ENCODE peak calls at places on chromosomes 7 and 10, in five cellular contexts. Q is A549, U is right lobe of liver, X is NB4, M is IMR-90. K is an unnamed sample.

GRCh38 chr7:157481389-157481788 is 144.6 kb downstream of the DNAJB6 start:
- DNase-seq in Q (no peak), U (no peak), X (no peak), M (no peak), K (no peak)

GRCh38 chr10:16559236-16559773 is 37.6 kb upstream of the C1QL3 start:
- DNase-seq in Q (no peak), U (no peak), X (no peak), M (no peak), K (no peak)

GRCh38 chr10:10589540-10589939 is 428.1 kb upstream of the CELF2 start:
- DNase-seq in Q (no peak), U (no peak), X (no peak), M (peak; percentile 92), K (no peak)

GRCh38 chr10:60733189-60733815 is 45.0 kb upstream of the CDK1 start:
- DNase-seq in Q (peak; percentile 65), U (peak; percentile 25), X (no peak), M (no peak), K (peak; percentile 44)

GRCh38 chr10:75358835-75359421 is 42.6 kb downstream of the ZNF503 start:
- DNase-seq in Q (peak; percentile 55), U (no peak), X (peak; percentile 97), M (peak; percentile 82), K (no peak)

GRCh38 chr10:103493911-103494877 is 689 bp downstream of the NEURL1 start:
- DNase-seq in Q (no peak), U (no peak), X (no peak), M (no peak), K (no peak)

GRCh38 chr7:135234727-135235126 is 1.1 kb downstream of the STRA8 start:
- DNase-seq in Q (no peak), U (no peak), X (no peak), M (no peak), K (no peak)

GRCh38 chr10:96097865-96098264 is 32.2 kb upstream of the ZNF518A start:
- DNase-seq in Q (no peak), U (no peak), X (no peak), M (no peak), K (no peak)

GRCh38 chr7:13920053-13920697 is 69.3 kb downstream of the ETV1 start:
- DNase-seq in Q (peak; percentile 7), U (no peak), X (no peak), M (peak; percentile 100), K (no peak)

GRCh38 chr7:104956753-104957450 is 57.1 kb upstream of the KMT2E start:
- DNase-seq in Q (no peak), U (no peak), X (peak; percentile 95), M (peak; percentile 98), K (no peak)

GRCh38 chr10:14602807-14603538 is 171.7 kb downstream of the FAM107B start:
- DNase-seq in Q (no peak), U (no peak), X (no peak), M (peak; percentile 12), K (no peak)

GRCh38 chr7:94436018-94436604 is 41.4 kb downstream of the COL1A2 start:
- DNase-seq in Q (peak; percentile 59), U (peak; percentile 41), X (peak; percentile 68), M (peak; percentile 78), K (peak; percentile 37)

GRCh38 chr10:13729959-13730358 is 143.2 kb downstream of the PRPF18 start:
- DNase-seq in Q (no peak), U (no peak), X (no peak), M (no peak), K (no peak)

GRCh38 chr7:158439035-158439434 is 148.6 kb downstream of the PTPRN2 start:
- DNase-seq in Q (no peak), U (no peak), X (no peak), M (no peak), K (no peak)

GRCh38 chr7:33744293-33744692 is 161.0 kb upstream of the BMPER start:
- DNase-seq in Q (no peak), U (no peak), X (peak; percentile 55), M (peak; percentile 14), K (no peak)

GRCh38 chr10:100998183-100998990 is 1.2 kb upstream of the LZTS2 start:
- DNase-seq in Q (peak; percentile 90), U (peak; percentile 87), X (peak; percentile 86), M (peak; percentile 81), K (peak; percentile 80)

GRCh38 chr7:19069842-19070241 is 47.6 kb downstream of the TWIST1 start:
- DNase-seq in Q (no peak), U (no peak), X (no peak), M (peak; percentile 24), K (no peak)

GRCh38 chr7:4631664-4632171 is 50.4 kb upstream of the FOXK1 start:
- DNase-seq in Q (peak; percentile 98), U (peak; percentile 56), X (peak; percentile 44), M (peak; percentile 91), K (peak; percentile 68)

GRCh38 chr7:362416-363096 is 72.6 kb downstream of the FOXL3 start:
- DNase-seq in Q (no peak), U (peak; percentile 44), X (peak; percentile 35), M (peak; percentile 4), K (no peak)

GRCh38 chr7:22194633-22195273 is 162.2 kb downstream of the RAPGEF5 start:
- DNase-seq in Q (no peak), U (no peak), X (no peak), M (no peak), K (no peak)

GRCh38 chr10:110226555-110226925 is 19.1 kb downstream of the MXI1 start:
- DNase-seq in Q (peak; percentile 55), U (peak; percentile 95), X (peak; percentile 97), M (peak; percentile 92), K (peak; percentile 85)

GRCh38 chr10:35569836-35570235 is 35.3 kb upstream of the GJD4 start:
- DNase-seq in Q (no peak), U (no peak), X (no peak), M (no peak), K (no peak)

GRCh38 chr10:31166606-31167005 is 134.9 kb upstream of the ZNF438 start:
- DNase-seq in Q (no peak), U (no peak), X (no peak), M (peak; percentile 28), K (no peak)

GRCh38 chr7:16423761-16424160 is 2.4 kb upstream of the CRPPA start:
- DNase-seq in Q (no peak), U (no peak), X (no peak), M (no peak), K (no peak)

GRCh38 chr10:92691591-92692084 is 1.9 kb downstream of the HHEX start:
- DNase-seq in Q (no peak), U (peak; percentile 73), X (peak; percentile 93), M (no peak), K (no peak)

GRCh38 chr10:119090026-119090808 is 9.6 kb upstream of the EIF3A start:
- DNase-seq in Q (no peak), U (no peak), X (peak; percentile 37), M (no peak), K (no peak)

GRCh38 chr10:95906675-95907453 is 911 bp upstream of the CC2D2B start:
- DNase-seq in Q (peak; percentile 40), U (peak; percentile 61), X (peak; percentile 84), M (peak; percentile 67), K (no peak)

DNA sequence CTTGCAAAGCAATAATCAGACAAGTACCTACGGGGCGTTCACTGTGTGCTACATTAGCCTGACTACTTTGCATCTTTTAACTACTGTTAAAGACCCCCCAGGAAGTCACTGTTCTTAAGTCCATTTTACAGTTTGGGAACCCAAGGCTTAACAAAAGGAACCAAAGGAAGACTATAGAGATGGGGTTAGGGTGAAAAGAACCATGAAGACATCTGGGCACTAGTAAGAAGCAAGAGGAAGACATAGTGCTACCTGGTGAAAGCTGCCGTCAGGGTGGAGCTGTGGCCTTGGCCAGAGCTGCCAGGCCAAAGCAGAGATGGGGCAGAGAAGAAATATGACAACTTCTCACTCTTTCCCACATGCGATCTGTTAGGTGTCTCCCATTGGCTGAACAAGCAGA is 85.3 kb downstream of the ARID5B start:
- DNase-seq in Q (no peak), U (no peak), X (no peak), M (no peak), K (no peak)
- TF ChIP-seq POLR2A in Q (no peak), U (no peak), X (no peak), M (no peak), K (no peak)

DNA sequence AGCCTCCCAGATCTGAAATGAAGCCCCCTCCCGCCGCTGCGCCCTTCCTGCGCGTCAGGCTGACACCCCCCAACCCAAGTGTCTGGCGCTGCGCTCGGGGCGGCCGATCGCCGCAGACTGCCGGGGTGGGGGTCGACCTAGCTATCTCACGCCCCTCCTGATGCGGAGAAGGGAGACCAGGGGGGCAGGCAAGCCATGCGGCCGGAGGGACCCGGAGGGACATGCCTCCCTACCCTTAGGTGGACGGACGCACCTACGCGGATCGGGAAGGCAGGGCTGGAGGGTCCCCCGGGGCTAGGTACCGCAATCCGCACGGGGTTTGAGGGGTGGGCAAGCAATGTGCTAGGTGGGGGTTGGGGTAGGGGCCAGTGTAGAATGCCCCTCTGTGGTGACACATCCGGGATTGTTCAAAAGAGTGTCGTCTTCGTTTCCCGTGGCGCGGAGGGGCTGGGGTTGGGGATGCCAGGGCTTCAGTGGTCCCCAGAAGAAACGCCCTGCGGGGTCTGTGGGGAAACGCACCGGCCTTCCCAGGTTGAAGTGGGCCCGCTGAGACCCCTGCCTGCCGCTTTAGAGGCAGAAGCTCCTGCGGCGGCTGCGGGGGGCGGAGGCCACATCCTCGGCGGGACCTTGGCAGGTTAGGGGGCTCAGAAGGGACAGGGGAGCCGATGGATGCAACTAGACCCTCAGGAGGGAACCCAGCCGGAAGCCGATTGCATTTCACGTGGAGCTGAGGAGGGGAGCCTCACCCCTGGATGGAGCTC is 913 bp downstream of the ADCYAP1R1 start:
- DNase-seq in Q (no peak), U (no peak), X (no peak), M (no peak), K (no peak)
- H3K4me3 ChIP-seq in Q (peak overlapping the region; percentile 49), U (no peak overlapping the region), X (no peak overlapping the region), M (no peak overlapping the region), K (peak overlapping the region; percentile 50)

GRCh38 chr10:78035025-78035424 is 1.4 kb downstream of the RPS24 start:
- DNase-seq in Q (no peak), U (no peak), X (no peak), M (peak; percentile 28), K (no peak)

GRCh38 chr10:78025685-78026364 is 3.5 kb downstream of the POLR3A start:
- DNase-seq in Q (no peak), U (no peak), X (no peak), M (peak; percentile 79), K (no peak)

GRCh38 chr10:78028438-78029293 is 649 bp downstream of the POLR3A start:
- DNase-seq in Q (no peak), U (no peak), X (peak; percentile 40), M (peak; percentile 57), K (peak; percentile 28)

GRCh38 chr10:78033623-78034470 is at the start of gene RPS24:
- DNase-seq in Q (peak; percentile 95), U (peak; percentile 94), X (peak; percentile 99), M (peak; percentile 98), K (peak; percentile 92)

GRCh38 chr10:78029294-78030226 is at the start of gene POLR3A:
- DNase-seq in Q (peak; percentile 94), U (peak; percentile 94), X (peak; percentile 98), M (peak; percentile 99), K (peak; percentile 92)
- TF ChIP-seq POLR2A in Q (peak; percentile 74), U (no peak), X (peak; percentile 64), M (no peak), K (no peak)

GRCh38 chr7:40715053-40715430 is 580.2 kb downstream of the SUGCT start:
- DNase-seq in Q (no peak), U (no peak), X (no peak), M (peak; percentile 31), K (no peak)

GRCh38 chr7:40714338-40715052 is 579.7 kb downstream of the SUGCT start:
- DNase-seq in Q (no peak), U (no peak), X (no peak), M (peak; percentile 32), K (no peak)

GRCh38 chr7:40720401-40720800 is 585.6 kb downstream of the SUGCT start:
- DNase-seq in Q (no peak), U (no peak), X (no peak), M (peak; percentile 74), K (no peak)

GRCh38 chr7:40716052-40716451 is 581.2 kb downstream of the SUGCT start:
- DNase-seq in Q (no peak), U (no peak), X (no peak), M (peak; percentile 34), K (no peak)

GRCh38 chr7:40717242-40717641 is 582.4 kb downstream of the SUGCT start:
- DNase-seq in Q (peak; percentile 12), U (peak; percentile 24), X (peak; percentile 70), M (peak; percentile 81), K (peak; percentile 52)
- H3K4me3 ChIP-seq in Q (no peak overlapping the region), U (no peak overlapping the region), X (no peak overlapping the region), M (no peak overlapping the region), K (no peak overlapping the region)

K was measured in breast epithelium.